ENCODE peak calls at places on chromosomes 16 and 17, in six cellular contexts. I is K562, A is GM12878, X is A549, G is HepG2, S is endothelial cell of umbilical vein. Z is an unnamed sample.
A peak's percentile ranks its signal among the peaks of the same experiment; 100 is the strongest.

GRCh38 chr16:1792836-1793577 is 498 bp downstream of the IGFALS start:
- DNase-seq in I (no peak), X (no peak), G (no peak), A (no peak), S (no peak), Z (no peak)

GRCh38 chr17:67993153-67993997 is 2.9 kb downstream of the C17orf58 start:
- DNase-seq in A (no peak), X (peak; percentile 77), S (peak; percentile 74), G (peak; percentile 68), I (peak; percentile 88), Z (peak; percentile 86)

GRCh38 chr17:80381416-80381923 is 33.5 kb upstream of the ENDOV start:
- DNase-seq in A (no peak), G (no peak), I (no peak), S (no peak), X (no peak), Z (no peak)

GRCh38 chr16:50263940-50264929 is 2.1 kb upstream of the ADCY7 start:
- DNase-seq in G (peak; percentile 75), A (peak; percentile 57), X (no peak), I (no peak), S (no peak), Z (peak; percentile 69)

GRCh38 chr16:22073350-22073749 is 19.0 kb upstream of the VWA3A start:
- DNase-seq in G (no peak), I (no peak), X (no peak), S (no peak), A (no peak), Z (no peak)

GRCh38 chr17:59493867-59494266 is 71.5 kb upstream of the DHX40 start:
- DNase-seq in I (peak; percentile 20), A (no peak), G (no peak), S (no peak), X (no peak), Z (no peak)

GRCh38 chr17:78390241-78391050 is 12.0 kb downstream of the PGS1 start:
- DNase-seq in A (no peak), S (no peak), I (no peak), G (no peak), X (peak; percentile 59), Z (no peak)

GRCh38 chr16:83738926-83739503 is 68.8 kb upstream of the HSBP1 start:
- DNase-seq in G (no peak), X (no peak), I (no peak), A (no peak), S (no peak), Z (peak; percentile 75)

GRCh38 chr16:56950881-56951771 is 10.6 kb upstream of the CETP start:
- DNase-seq in A (no peak), G (peak; percentile 61), S (peak; percentile 59), X (peak; percentile 60), I (peak; percentile 45), Z (peak; percentile 95)

GRCh38 chr16:31713945-31714898 is 159.4 kb upstream of the ZNF267 start:
- DNase-seq in X (no peak), A (no peak), G (no peak), S (peak; percentile 43), I (peak; percentile 52), Z (peak; percentile 17)

GRCh38 chr17:60671482-60671881 is 6.2 kb upstream of the BCAS3 start:
- DNase-seq in A (no peak), S (no peak), G (peak; percentile 21), X (no peak), I (no peak), Z (no peak)

GRCh38 chr17:7703584-7704574 is 1.1 kb upstream of the EFNB3 start:
- DNase-seq in G (peak; percentile 18), A (no peak), S (peak; percentile 22), I (peak; percentile 34), X (peak; percentile 34), Z (no peak)

GRCh38 chr17:44095647-44096496 is 25.3 kb downstream of the G6PC3 start:
- DNase-seq in I (peak; percentile 82), X (peak; percentile 88), S (peak; percentile 97), G (peak; percentile 94), A (no peak), Z (peak; percentile 85)

GRCh38 chr17:14204084-14204483 is 32.6 kb downstream of the CDRT15 start:
- DNase-seq in X (no peak), A (no peak), G (no peak), I (peak; percentile 36), S (no peak), Z (no peak)

GRCh38 chr17:74715144-74715543 is 2.4 kb upstream of the CD300LF start:
- DNase-seq in G (peak; percentile 66), A (no peak), X (no peak), I (peak; percentile 27), S (no peak), Z (peak; percentile 18)

GRCh38 chr17:29111816-29112499 is 68.2 kb downstream of the MYO18A start:
- DNase-seq in A (no peak), S (peak; percentile 62), X (peak; percentile 73), G (peak; percentile 41), I (peak; percentile 70), Z (peak; percentile 87)

GRCh38 chr17:67246648-67247415 is 1.8 kb upstream of the HELZ start:
- DNase-seq in X (peak; percentile 71), S (peak; percentile 28), I (peak; percentile 43), G (peak; percentile 97), A (peak; percentile 89), Z (peak; percentile 21)

GRCh38 chr17:37608369-37609169 is 649 bp downstream of the SYNRG start:
- DNase-seq in S (peak; percentile 77), G (peak; percentile 39), A (no peak), I (no peak), X (peak; percentile 61), Z (peak; percentile 77)

DNA sequence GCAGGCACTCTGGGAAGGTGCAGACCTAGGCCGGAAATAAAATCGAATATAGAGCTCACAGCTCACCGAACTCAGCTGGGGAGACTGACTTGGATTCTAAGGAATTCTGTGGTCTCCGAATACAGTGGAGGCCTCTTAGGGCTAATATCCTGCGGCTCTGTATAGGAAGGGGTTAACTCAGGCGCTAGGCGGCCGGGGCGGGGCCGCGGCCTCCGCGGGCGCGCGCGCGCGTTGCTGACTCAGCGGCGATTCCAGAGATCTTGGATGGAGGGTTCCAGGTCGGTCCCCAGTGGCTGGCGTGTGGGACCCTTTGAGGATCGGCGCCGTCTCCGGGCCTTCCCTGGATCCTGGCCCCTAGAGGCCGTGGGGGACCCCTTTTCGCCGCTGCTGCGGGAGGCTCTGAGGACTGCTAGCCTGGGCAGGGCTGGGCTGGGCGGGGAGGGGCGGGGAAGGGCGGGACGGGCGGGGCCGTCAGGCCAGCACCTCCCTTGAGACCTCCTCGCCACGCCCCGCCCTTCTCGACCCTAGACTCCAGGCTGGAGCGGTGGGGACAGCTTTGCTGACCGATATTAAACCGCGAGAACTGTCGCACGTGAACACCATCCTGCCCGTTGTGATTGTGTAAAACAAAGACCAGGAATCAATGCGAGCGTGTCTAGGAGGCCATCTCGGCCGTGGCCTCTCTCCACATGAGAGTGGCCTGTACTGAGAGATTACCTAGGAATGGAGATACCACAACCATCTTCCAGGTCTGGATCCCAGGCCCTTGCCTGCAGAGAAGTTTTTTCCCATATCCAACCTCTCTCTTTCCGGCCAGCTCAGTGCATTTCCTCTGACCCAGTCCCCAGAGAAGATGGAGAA is 1.4 kb upstream of the PLEKHH3 start:
- DNase-seq in X (peak; percentile 99), S (peak; percentile 81), G (peak; percentile 98), A (no peak), I (peak; percentile 90), Z (peak; percentile 95)
- TF ChIP-seq POLR2A in X (peak; percentile 66), S (peak; percentile 0), G (peak; percentile 99), A (peak; percentile 71), I (peak; percentile 74), Z (peak; percentile 91)

GRCh38 chr17:48307222-48307621 is 122.8 kb downstream of the SKAP1 start:
- DNase-seq in G (no peak), A (no peak), X (no peak), S (no peak), I (no peak), Z (no peak)
- TF ChIP-seq CTCF in G (no peak), A (no peak), X (no peak), S (no peak), I (no peak), Z (no peak)

DNA sequence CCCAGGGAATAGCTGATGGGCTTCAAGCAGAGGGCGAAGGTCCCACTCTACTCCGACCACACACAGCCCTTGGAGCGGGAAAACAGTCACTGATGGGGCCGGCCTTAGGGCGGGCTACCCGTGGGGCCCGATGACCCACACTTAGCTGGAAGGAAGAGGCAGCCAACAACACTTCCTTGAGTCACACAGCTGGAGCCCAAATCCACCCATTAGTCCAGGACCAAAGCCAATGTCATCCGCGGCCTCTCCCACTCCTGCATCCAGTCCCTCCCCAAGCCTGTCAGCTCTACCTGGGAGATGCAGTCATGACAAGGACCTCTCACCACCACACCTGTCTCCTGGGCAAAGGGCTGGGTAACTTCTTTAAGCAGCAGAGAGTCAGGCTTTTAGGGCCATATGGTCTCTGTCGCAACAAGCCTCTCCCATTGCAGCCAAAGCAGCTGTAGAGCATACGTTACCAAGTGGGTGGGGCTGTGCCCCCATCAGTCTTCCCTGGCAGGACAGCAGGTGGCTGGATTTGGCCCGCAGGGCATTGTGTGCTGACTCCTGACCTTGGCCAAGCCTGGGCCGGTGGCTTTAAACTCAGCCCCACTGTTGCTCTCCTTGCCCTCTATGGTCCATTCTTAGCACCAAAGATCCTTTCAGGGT is 110.7 kb downstream of the SOCS1 start:
- DNase-seq in I (no peak), A (no peak), G (no peak), X (no peak), S (no peak), Z (peak; percentile 37)
- TF ChIP-seq MYC in I (no peak), A (no peak), G (no peak), X (no peak), S (no peak), Z (no peak)

DNA sequence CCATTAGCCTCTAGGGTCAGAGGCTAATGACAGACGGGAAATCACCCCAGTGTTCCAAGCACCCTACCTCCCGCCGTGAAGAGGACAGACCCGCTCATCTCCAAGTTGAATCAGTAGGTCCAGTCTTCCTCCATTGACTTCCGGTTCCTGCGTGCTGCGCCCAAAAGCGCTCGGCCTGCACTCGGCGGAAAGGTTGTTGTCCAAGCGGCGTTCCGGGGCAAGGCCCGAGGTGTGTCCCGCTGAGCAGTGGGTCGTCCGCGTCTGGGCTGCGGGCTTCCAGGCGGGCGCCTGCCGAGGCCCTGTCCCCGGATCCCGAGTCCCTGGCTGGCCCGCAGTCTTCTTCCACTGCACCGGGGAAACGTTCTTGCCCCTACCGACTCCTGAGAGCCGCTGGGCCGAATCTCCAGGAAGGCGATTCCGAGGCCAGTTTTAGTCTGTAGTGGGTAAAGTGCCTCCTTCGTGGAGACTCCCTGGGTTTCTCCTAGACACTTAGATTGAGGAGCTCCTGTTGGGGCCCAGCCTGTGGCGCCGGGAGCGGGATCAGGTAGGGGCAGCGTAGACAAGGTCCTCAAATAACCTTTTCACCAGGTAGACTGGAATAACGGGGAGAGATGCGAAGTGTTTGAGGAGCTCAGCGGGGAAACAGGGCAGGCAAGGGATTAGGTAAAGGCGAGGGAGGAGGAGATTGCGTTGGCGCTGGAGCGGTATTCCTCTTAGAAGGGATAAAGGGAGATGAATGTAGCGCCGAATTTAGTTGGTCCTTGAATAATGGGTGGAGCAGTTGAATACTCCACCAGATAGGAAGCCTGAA is at the start of gene TEFM:
- DNase-seq in S (peak; percentile 92), X (peak; percentile 96), A (peak; percentile 80), I (peak; percentile 82), G (peak; percentile 86), Z (peak; percentile 95)
- TF ChIP-seq POLR2A in S (peak; percentile 84), X (peak; percentile 94), A (peak; percentile 96), I (peak; percentile 95), G (peak; percentile 88), Z (peak; percentile 83)

Z was measured in NB4.